ENCODE peak calls at places on chromosomes 2 and 18, in seven cellular contexts. F is fibroblast of lung, T is heart right ventricle, O is HL-60, U is astrocyte of the cerebellum, N is endothelial cell of umbilical vein, J is GM23338. Z is an unnamed sample.

GRCh38 chr2:20012282-20013060 is at the start of gene MATN3:
- DNase-seq in N (no peak), J (peak; percentile 84), U (peak; percentile 16), T (no peak), O (no peak), F (peak; percentile 61), Z (no peak)

GRCh38 chr18:69585696-69586095 is 185.0 kb downstream of the DOK6 start:
- DNase-seq in J (no peak), U (no peak), N (no peak), O (no peak), F (no peak), T (no peak), Z (no peak)

GRCh38 chr2:58427572-58428285 is 186.6 kb upstream of the FANCL start:
- DNase-seq in T (no peak), N (peak; percentile 34), U (peak; percentile 20), J (peak; percentile 69), F (peak; percentile 60), O (peak; percentile 4), Z (no peak)

GRCh38 chr18:9474103-9474982 is 970 bp upstream of the RALBP1 start:
- DNase-seq in N (no peak), T (peak; percentile 5), J (peak; percentile 75), O (no peak), F (peak; percentile 88), U (no peak), Z (no peak)

GRCh38 chr2:239238839-239239606 is 161.8 kb downstream of the HDAC4 start:
- DNase-seq in N (no peak), T (no peak), O (no peak), U (no peak), F (no peak), J (no peak), Z (no peak)

GRCh38 chr2:162058973-162059668 is 14.9 kb downstream of the DPP4 start:
- DNase-seq in O (no peak), J (no peak), N (no peak), U (no peak), F (peak; percentile 63), T (no peak), Z (no peak)

GRCh38 chr2:131039535-131039907 is 53.7 kb downstream of the FAM168B start:
- DNase-seq in U (no peak), O (no peak), F (no peak), J (no peak), N (no peak), T (no peak), Z (no peak)

GRCh38 chr18:10797882-10798281 is 272.1 kb downstream of the NAPG start:
- DNase-seq in T (no peak), O (no peak), J (peak; percentile 21), U (no peak), F (no peak), N (no peak), Z (no peak)

GRCh38 chr2:23404426-23404825 is 19.4 kb downstream of the KLHL29 start:
- DNase-seq in U (peak; percentile 28), J (peak; percentile 70), N (peak; percentile 80), T (no peak), O (peak; percentile 68), F (peak; percentile 79), Z (peak; percentile 57)

GRCh38 chr18:46265190-46266156 is 161.3 kb downstream of the HAUS1 start:
- DNase-seq in O (no peak), U (peak; percentile 78), N (no peak), J (peak; percentile 24), F (peak; percentile 19), T (no peak), Z (no peak)

GRCh38 chr2:102618452-102619413 is 620 bp upstream of the SLC9A2 start:
- DNase-seq in J (peak; percentile 63), O (peak; percentile 7), U (no peak), T (peak; percentile 5), F (peak; percentile 15), N (peak; percentile 16), Z (no peak)

GRCh38 chr18:39647627-39648502 is 2082.3 kb upstream of the CELF4 start:
- DNase-seq in N (peak; percentile 72), T (peak; percentile 5), U (peak; percentile 89), O (no peak), J (peak; percentile 63), F (peak; percentile 93), Z (peak; percentile 74)

GRCh38 chr2:99471635-99472326 is 18.0 kb downstream of the REV1 start:
- DNase-seq in T (no peak), O (no peak), J (no peak), U (no peak), N (no peak), F (no peak), Z (no peak)

GRCh38 chr2:79612999-79613398 is 100.1 kb downstream of the CTNNA2 start:
- DNase-seq in J (no peak), U (no peak), N (no peak), T (no peak), F (no peak), O (no peak), Z (no peak)

GRCh38 chr2:162092656-162093556 is 18.9 kb upstream of the DPP4 start:
- DNase-seq in N (peak; percentile 90), O (no peak), T (peak; percentile 38), J (no peak), F (peak; percentile 97), U (peak; percentile 55), Z (peak; percentile 80)

GRCh38 chr18:51867767-51868166 is 472.2 kb upstream of the DCC start:
- DNase-seq in U (peak; percentile 27), F (peak; percentile 1), N (peak; percentile 1), J (peak; percentile 45), T (no peak), O (no peak), Z (no peak)

GRCh38 chr18:79753391-79753851 is 44.3 kb upstream of the KCNG2 start:
- DNase-seq in T (no peak), U (no peak), N (no peak), J (no peak), O (no peak), F (no peak), Z (no peak)

GRCh38 chr2:184756885-184757284 is 158.6 kb downstream of the ZNF804A start:
- DNase-seq in N (no peak), T (no peak), O (no peak), U (no peak), F (peak; percentile 40), J (no peak), Z (no peak)

GRCh38 chr2:175282300-175282699 is 100.8 kb upstream of the ATP5MC3 start:
- DNase-seq in T (no peak), O (peak; percentile 7), J (peak; percentile 68), N (peak; percentile 44), U (peak; percentile 11), F (peak; percentile 25), Z (no peak)

GRCh38 chr18:75937306-75937705 is 509.8 kb upstream of the SMIM21 start:
- DNase-seq in O (no peak), T (no peak), J (peak; percentile 50), N (no peak), U (no peak), F (no peak), Z (no peak)

GRCh38 chr2:91975130-91975491 is 2896.1 kb upstream of the TEKT4 start:
- DNase-seq in U (no peak), O (no peak), J (no peak), N (no peak), F (no peak), T (no peak), Z (no peak)

GRCh38 chr2:111653103-111653624 is 230.8 kb downstream of the ANAPC1 start:
- DNase-seq in F (no peak), T (no peak), N (no peak), O (no peak), J (no peak), U (no peak), Z (no peak)

GRCh38 chr2:220779918-220780317 is 792.2 kb downstream of the EPHA4 start:
- DNase-seq in N (no peak), U (peak; percentile 78), O (no peak), J (no peak), T (no peak), F (peak; percentile 92), Z (peak; percentile 74)

GRCh38 chr2:238433941-238434845 is 7.5 kb downstream of the ASB1 start:
- DNase-seq in N (no peak), U (no peak), T (no peak), F (peak; percentile 96), O (no peak), J (no peak), Z (peak; percentile 74)

GRCh38 chr18:3886575-3887322 is 436.8 kb downstream of the TGIF1 start:
- DNase-seq in N (peak; percentile 26), F (no peak), U (no peak), T (peak; percentile 45), J (no peak), O (no peak), Z (no peak)

GRCh38 chr2:148279216-148279615 is 258.3 kb downstream of the MBD5 start:
- DNase-seq in T (no peak), J (no peak), N (no peak), O (no peak), U (no peak), F (no peak), Z (no peak)

GRCh38 chr2:148282201-148282600 is 261.3 kb downstream of the MBD5 start:
- DNase-seq in T (no peak), N (peak; percentile 64), J (no peak), F (peak; percentile 19), U (no peak), O (no peak), Z (no peak)
- H3K4me3 ChIP-seq in T (no peak overlapping the region), N (no peak overlapping the region), J (no peak overlapping the region), F (no peak overlapping the region), U (no peak overlapping the region), O (no peak overlapping the region), Z (no peak overlapping the region)

DNA sequence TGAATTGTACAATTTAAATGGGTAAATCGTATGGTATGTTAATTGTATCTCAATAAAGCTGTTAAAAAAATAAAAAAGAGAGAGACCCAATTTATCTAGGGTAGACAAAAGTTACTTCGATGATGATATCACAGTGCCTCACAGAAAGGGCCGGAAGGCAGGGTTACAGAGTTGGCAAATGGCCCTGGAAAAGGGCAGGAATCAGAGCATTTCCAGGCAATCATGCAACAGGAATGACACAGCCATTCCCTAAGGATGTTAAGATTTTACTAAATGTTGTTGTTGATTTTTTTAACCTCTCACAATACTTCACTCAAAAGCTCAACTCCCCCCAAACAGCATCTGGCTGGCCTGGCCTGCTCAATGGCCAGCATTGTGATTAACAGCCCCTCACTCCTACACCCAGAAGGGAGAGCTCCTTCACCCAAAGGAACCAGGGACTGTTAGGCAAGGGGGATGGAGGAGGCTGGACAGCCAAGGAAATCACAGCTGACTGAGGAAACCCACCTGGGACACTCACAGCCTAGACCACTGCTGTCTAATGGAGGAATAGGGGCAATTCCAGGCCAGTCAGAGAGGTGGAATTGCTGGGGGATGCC is 7.7 kb upstream of the SP100 start:
- DNase-seq in F (peak; percentile 83), O (no peak), N (peak; percentile 93), U (no peak), J (no peak), T (peak; percentile 53), Z (no peak)
- TF ChIP-seq CTCF in F (no peak), O (no peak), N (no peak), U (no peak), J (no peak), T (no peak), Z (no peak)

GRCh38 chr2:114331934-114332333 is 110.5 kb upstream of the DPP10 start:
- DNase-seq in T (no peak), F (no peak), J (no peak), U (no peak), O (no peak), N (no peak), Z (no peak)
- H3K4me3 ChIP-seq in T (no peak overlapping the region), F (no peak overlapping the region), J (no peak overlapping the region), U (no peak overlapping the region), O (no peak overlapping the region), N (no peak overlapping the region), Z (no peak overlapping the region)

DNA sequence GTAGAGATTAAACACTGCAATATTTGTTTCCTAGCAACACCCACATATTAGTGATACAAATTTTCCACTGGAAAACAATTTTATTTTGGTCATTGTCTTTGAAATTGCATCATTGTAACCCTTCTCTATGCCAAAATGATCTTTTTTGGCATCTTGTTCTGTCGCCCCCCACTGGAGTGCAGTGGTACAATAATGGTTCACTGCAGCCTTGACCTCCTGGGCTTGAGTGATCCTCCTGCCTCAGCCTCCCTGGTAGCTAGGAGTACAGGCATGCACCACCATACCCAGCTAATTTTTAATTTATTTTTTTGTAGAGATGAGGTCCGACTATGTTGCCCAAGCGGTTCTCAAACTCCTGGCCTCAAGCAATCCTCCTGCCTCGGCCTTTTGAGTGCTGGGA is 117.4 kb downstream of the PIK3C3 start:
- DNase-seq in T (no peak), U (no peak), J (peak; percentile 11), F (no peak), N (no peak), O (no peak), Z (no peak)
- TF ChIP-seq CTCF in T (no peak), U (no peak), J (peak; percentile 42), F (no peak), N (no peak), O (no peak), Z (peak; percentile 6)

Z was measured in AG04450.